ENCODE peak calls at places on chromosomes 1 and 21, in six cellular contexts. R is substantia nigra, L is psoas muscle, M is transverse colon, F is AG04450, X is adrenal gland. V is an unnamed sample.
A peak's percentile ranks its signal among the peaks of the same experiment; 100 is the strongest.

GRCh38 chr1:89989791-89990190 is 5.1 kb upstream of the ZNF326 start:
- DNase-seq in L (no peak), X (no peak), R (no peak), M (peak; percentile 64), F (no peak), V (no peak)

GRCh38 chr21:31509108-31510017 is 150.1 kb upstream of the SOD1 start:
- DNase-seq in X (no peak), L (no peak), R (no peak), F (no peak), M (peak; percentile 29), V (peak; percentile 35)

GRCh38 chr1:246785536-246786111 is 61.4 kb downstream of the SCCPDH start:
- DNase-seq in L (no peak), M (no peak), F (no peak), R (no peak), X (no peak), V (no peak)

GRCh38 chr1:11774753-11775152 is 12.8 kb downstream of the C1orf167 start:
- DNase-seq in X (no peak), R (no peak), F (no peak), L (no peak), M (no peak), V (no peak)

GRCh38 chr1:23354260-23354659 is 10.2 kb upstream of the HNRNPR start:
- DNase-seq in M (no peak), X (no peak), F (no peak), R (no peak), L (no peak), V (no peak)

GRCh38 chr1:240906477-240906876 is 294.5 kb upstream of the GREM2 start:
- DNase-seq in X (peak; percentile 24), L (no peak), M (peak; percentile 44), F (no peak), R (no peak), V (no peak)

GRCh38 chr1:229273507-229274232 is 2.8 kb downstream of the RAB4A start:
- DNase-seq in M (no peak), F (no peak), X (no peak), R (no peak), L (no peak), V (no peak)

GRCh38 chr1:156895927-156896326 is 2.4 kb downstream of the PEAR1 start:
- DNase-seq in X (no peak), L (peak; percentile 29), R (no peak), F (no peak), M (no peak), V (no peak)

GRCh38 chr1:118504867-118505266 is 319.8 kb upstream of the SPAG17 start:
- DNase-seq in M (no peak), F (no peak), X (peak; percentile 7), R (no peak), L (peak; percentile 89), V (no peak)

GRCh38 chr1:238458924-238459323 is 568.2 kb upstream of the ZP4 start:
- DNase-seq in X (no peak), L (no peak), F (no peak), R (no peak), M (no peak), V (no peak)

DNA sequence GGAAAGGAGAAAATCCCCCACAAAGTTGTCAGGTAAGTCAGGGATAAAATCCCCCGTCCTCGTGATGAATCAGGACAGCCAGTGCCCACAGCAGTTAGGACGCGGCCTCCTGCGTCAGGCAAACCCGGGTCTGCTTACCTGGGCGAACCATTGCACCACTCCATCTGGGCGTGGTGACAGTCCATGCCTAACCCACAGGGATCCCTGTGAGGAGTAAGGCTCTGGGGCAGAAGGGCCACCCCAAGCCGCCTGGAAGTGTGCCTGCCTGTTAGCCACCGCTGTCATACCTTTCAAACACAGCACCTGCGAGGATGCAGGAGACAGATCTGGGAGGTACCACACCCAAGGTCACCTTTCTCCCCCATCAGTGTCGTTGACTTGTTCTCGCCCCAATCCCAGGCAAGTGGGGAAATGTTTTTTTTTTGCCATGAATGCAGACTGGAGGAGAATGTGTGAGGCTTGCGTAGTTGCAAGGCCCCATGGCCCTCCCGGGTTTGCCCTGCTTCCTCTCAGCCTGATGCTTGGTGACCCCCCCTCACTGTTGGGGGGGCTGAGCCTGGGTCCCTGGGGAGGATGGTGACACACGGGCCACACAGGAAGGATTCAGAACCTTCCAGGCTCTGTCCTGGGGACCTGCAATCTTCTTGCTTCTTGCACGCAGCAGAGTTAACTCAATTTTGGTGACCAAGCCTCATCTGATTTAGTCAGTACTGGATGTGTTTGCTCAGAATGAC is 107.0 kb downstream of the PGBD5 start:
- DNase-seq in L (no peak), X (no peak), F (no peak), M (no peak), R (no peak), V (no peak)
- H3K27ac ChIP-seq in L (no peak overlapping the region), X (no peak overlapping the region), F (no peak overlapping the region), M (no peak overlapping the region), R (no peak overlapping the region), V (no peak overlapping the region)

GRCh38 chr1:1439550-1440261 is 4.2 kb downstream of the VWA1 start:
- DNase-seq in R (no peak), F (no peak), L (no peak), M (no peak), X (no peak), V (no peak)

GRCh38 chr1:1440262-1440772 is 4.8 kb downstream of the VWA1 start:
- DNase-seq in X (no peak), R (no peak), F (no peak), M (no peak), L (no peak), V (no peak)

GRCh38 chr1:1438531-1439381 is 3.3 kb downstream of the VWA1 start:
- DNase-seq in X (no peak), M (no peak), L (no peak), F (no peak), R (no peak), V (no peak)

GRCh38 chr1:1440941-1441888 is 5.7 kb downstream of the VWA1 start:
- DNase-seq in L (peak; percentile 80), X (peak; percentile 63), F (no peak), R (no peak), M (peak; percentile 62), V (no peak)

GRCh38 chr1:1442069-1442770 is 6.7 kb downstream of the VWA1 start:
- DNase-seq in M (no peak), R (no peak), X (no peak), F (no peak), L (no peak), V (no peak)
- H3K27ac ChIP-seq in M (no peak overlapping the region), R (no peak overlapping the region), X (no peak overlapping the region), F (no peak overlapping the region), L (no peak overlapping the region), V (no peak overlapping the region)

DNA sequence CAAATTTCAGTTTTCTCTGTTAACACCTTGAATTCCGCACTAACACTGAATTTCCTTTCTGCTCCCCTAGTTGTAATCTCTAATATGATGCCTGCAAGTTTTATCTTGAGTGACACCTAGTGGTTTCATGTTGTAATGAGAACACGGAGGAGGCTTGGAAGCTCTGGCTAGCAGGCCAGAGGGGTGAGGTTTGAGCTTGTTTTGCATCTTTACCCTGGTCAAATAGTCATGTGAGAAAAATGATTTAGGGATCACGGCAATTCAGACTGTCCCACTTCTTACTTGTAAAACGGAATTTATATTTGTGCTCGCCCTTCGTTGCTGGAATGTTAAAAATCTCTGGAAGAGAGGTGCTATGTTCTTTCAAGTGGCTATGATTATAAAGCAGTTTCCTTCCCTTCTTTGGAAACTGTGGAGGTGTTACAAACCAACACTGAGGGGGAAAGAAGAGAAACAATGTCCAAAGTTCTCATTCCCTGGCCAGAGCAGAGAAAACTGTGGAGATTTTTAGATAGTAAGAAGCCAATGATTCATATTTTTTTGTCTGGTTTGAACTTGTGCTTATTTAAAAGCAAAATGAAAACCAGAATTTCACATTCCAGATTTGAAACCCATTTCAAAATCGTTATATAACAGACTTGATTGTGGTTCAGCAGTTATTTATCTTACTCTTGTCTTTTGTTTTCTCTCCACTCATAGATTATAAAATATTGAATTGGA is 5.3 kb upstream of the MROH9 start:
- DNase-seq in R (no peak), X (peak; percentile 5), L (no peak), F (peak; percentile 33), M (no peak), V (no peak)
- H3K27ac ChIP-seq in R (no peak overlapping the region), X (no peak overlapping the region), L (no peak overlapping the region), F (no peak overlapping the region), M (no peak overlapping the region), V (no peak overlapping the region)

GRCh38 chr1:171222961-171223360 is 25.3 kb upstream of the FMO1 start:
- DNase-seq in L (no peak), R (no peak), M (no peak), X (no peak), F (no peak), V (no peak)

GRCh38 chr1:171221665-171222591 is 26.4 kb upstream of the FMO1 start:
- DNase-seq in X (no peak), F (no peak), L (no peak), M (no peak), R (no peak), V (no peak)

GRCh38 chr1:171218661-171219060 is 29.6 kb upstream of the FMO1 start:
- DNase-seq in R (no peak), F (no peak), L (no peak), M (no peak), X (no peak), V (no peak)

GRCh38 chr1:171219751-171220385 is 28.4 kb upstream of the FMO1 start:
- DNase-seq in F (peak; percentile 81), M (no peak), R (no peak), X (no peak), L (no peak), V (no peak)

GRCh38 chr1:171220551-171221175 is 27.6 kb upstream of the FMO1 start:
- DNase-seq in M (no peak), R (no peak), F (peak; percentile 20), X (no peak), L (no peak), V (no peak)
- H3K27ac ChIP-seq in M (peak overlapping the region; percentile 31), R (no peak overlapping the region), F (peak overlapping the region; percentile 98), X (no peak overlapping the region), L (peak overlapping the region; percentile 36), V (no peak overlapping the region)

GRCh38 chr1:93638307-93638847 is 43.3 kb downstream of the BCAR3 start:
- DNase-seq in R (no peak), F (no peak), X (no peak), L (no peak), M (no peak), V (no peak)

GRCh38 chr1:93638981-93639380 is 42.7 kb downstream of the BCAR3 start:
- DNase-seq in L (no peak), M (no peak), X (no peak), F (no peak), R (no peak), V (no peak)

GRCh38 chr1:93635614-93636543 is 45.8 kb downstream of the BCAR3 start:
- DNase-seq in F (no peak), R (no peak), X (peak; percentile 27), L (no peak), M (no peak), V (no peak)

GRCh38 chr1:93633313-93633712 is 48.3 kb downstream of the BCAR3 start:
- DNase-seq in R (no peak), L (no peak), F (no peak), M (no peak), X (no peak), V (no peak)

GRCh38 chr1:93636712-93637111 is 44.9 kb downstream of the BCAR3 start:
- DNase-seq in L (no peak), M (no peak), R (no peak), F (no peak), X (no peak), V (no peak)
- H3K27ac ChIP-seq in L (no peak overlapping the region), M (no peak overlapping the region), R (peak overlapping the region; percentile 23), F (no peak overlapping the region), X (no peak overlapping the region), V (peak overlapping the region; percentile 90)